ENCODE peak calls at places on chromosomes 7 and 10, in five cellular contexts. P is upper lobe of right lung, C is bronchial epithelial cell, X is endothelial cell, F is HFFc6. L is an unnamed sample.

GRCh38 chr10:132613566-132614348 is 76.2 kb downstream of the INPP5A start:
- DNase-seq in X (no peak), F (no peak), C (no peak), P (peak), L (no peak)

GRCh38 chr10:64814201-64814600 is 1293.0 kb downstream of the REEP3 start:
- DNase-seq in F (no peak), P (no peak), C (no peak), X (no peak), L (no peak)

GRCh38 chr10:100670828-100671479 is 74.4 kb upstream of the PAX2 start:
- DNase-seq in P (peak), C (no peak), F (no peak), X (peak), L (no peak)

GRCh38 chr10:113019692-113020424 is 69.8 kb downstream of the TCF7L2 start:
- DNase-seq in X (no peak), F (no peak), C (no peak), P (no peak), L (no peak)

GRCh38 chr7:151381333-151382078 is 28.3 kb downstream of the WDR86 start:
- DNase-seq in C (no peak), X (no peak), F (no peak), P (peak), L (no peak)

GRCh38 chr10:21976739-21977138 is 26.8 kb downstream of the DNAJC1 start:
- DNase-seq in F (no peak), P (no peak), X (no peak), C (no peak), L (no peak)

GRCh38 chr7:22900784-22901183 is 78.1 kb upstream of the TOMM7 start:
- DNase-seq in P (no peak), X (no peak), F (no peak), C (no peak), L (no peak)

GRCh38 chr7:98315318-98315993 is 34.0 kb downstream of the BRI3 start:
- DNase-seq in C (no peak), X (no peak), P (no peak), F (no peak), L (no peak)

GRCh38 chr7:77254429-77254828 is 54.8 kb upstream of the FGL2 start:
- DNase-seq in F (no peak), X (no peak), P (no peak), C (no peak), L (no peak)

GRCh38 chr10:92574545-92575377 is 868 bp upstream of the IDE start:
- DNase-seq in C (peak), P (no peak), F (peak), X (no peak), L (no peak)

GRCh38 chr10:109894516-109894915 is 28.8 kb downstream of the XPNPEP1 start:
- DNase-seq in F (peak), P (no peak), X (no peak), C (peak), L (no peak)

GRCh38 chr10:31294556-31294955 is 24.5 kb upstream of the ZEB1 start:
- DNase-seq in C (peak), X (no peak), P (no peak), F (no peak), L (no peak)

GRCh38 chr7:148697950-148698396 is 730 bp upstream of the CUL1 start:
- DNase-seq in C (no peak), X (no peak), P (no peak), F (peak), L (no peak)

GRCh38 chr7:90458104-90458503 is 11.3 kb upstream of the PTTG1IP2 start:
- DNase-seq in F (no peak), P (no peak), C (no peak), X (no peak), L (no peak)

GRCh38 chr7:138934861-138935260 is 46.3 kb downstream of the KIAA1549 start:
- DNase-seq in P (no peak), C (peak), F (peak), X (no peak), L (no peak)

GRCh38 chr10:52678611-52679010 is 94.0 kb downstream of the MBL2 start:
- DNase-seq in X (no peak), C (no peak), P (no peak), F (no peak), L (no peak)

GRCh38 chr10:76769161-76769560 is 868.4 kb downstream of the KCNMA1 start:
- DNase-seq in F (no peak), C (no peak), X (no peak), P (no peak), L (no peak)

GRCh38 chr10:83961620-83962019 is 177.7 kb upstream of the GHITM start:
- DNase-seq in X (no peak), F (no peak), C (no peak), P (no peak), L (no peak)
- TF ChIP-seq CTCF in X (no peak), F (no peak), C (no peak), P (no peak), L (no peak)

GRCh38 chr7:25864943-25865633 is 286.9 kb upstream of the NFE2L3 start:
- DNase-seq in P (no peak), F (no peak), X (no peak), C (no peak), L (no peak)
- TF ChIP-seq CTCF in P (no peak), F (no peak), X (no peak), C (no peak), L (no peak)

GRCh38 chr7:1920886-1921285 is 250.8 kb downstream of the ELFN1 start:
- DNase-seq in P (no peak), X (no peak), C (no peak), F (no peak), L (no peak)

GRCh38 chr7:1922071-1922869 is 252.2 kb downstream of the ELFN1 start:
- DNase-seq in F (peak), X (no peak), C (no peak), P (no peak), L (no peak)

GRCh38 chr7:1924185-1924817 is 254.2 kb downstream of the ELFN1 start:
- DNase-seq in C (no peak), P (no peak), F (no peak), X (no peak), L (no peak)

GRCh38 chr7:1923409-1924053 is 253.5 kb downstream of the ELFN1 start:
- DNase-seq in P (no peak), F (no peak), X (no peak), C (no peak), L (no peak)

DNA sequence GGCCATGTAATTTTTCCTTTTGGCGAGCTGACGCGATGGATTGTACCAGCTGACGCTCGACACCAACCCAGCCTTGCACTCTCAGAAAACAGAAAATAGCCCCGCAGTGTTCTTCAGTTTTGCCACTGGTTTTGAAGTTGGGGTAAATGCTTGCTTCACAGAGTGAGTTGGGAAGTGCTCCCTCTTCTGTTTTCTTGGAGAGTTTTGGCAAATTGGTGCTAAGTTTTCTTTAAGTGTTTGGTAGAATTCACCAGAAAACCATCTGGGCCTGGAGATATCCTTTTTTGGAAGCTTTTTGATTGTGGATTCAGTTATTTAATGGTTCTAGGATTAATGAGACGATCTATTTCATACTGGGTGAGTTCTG is 252.8 kb downstream of the ELFN1 start:
- DNase-seq in P (no peak), X (no peak), F (peak), C (no peak), L (no peak)
- TF ChIP-seq CTCF in P (no peak), X (no peak), F (peak), C (no peak), L (peak)

GRCh38 chr10:47237316-47238260 is 62.4 kb upstream of the GDF10 start:
- DNase-seq in P (no peak), F (no peak), C (no peak), X (no peak), L (no peak)
- TF ChIP-seq CTCF in P (no peak), F (peak), C (no peak), X (no peak), L (no peak)

DNA sequence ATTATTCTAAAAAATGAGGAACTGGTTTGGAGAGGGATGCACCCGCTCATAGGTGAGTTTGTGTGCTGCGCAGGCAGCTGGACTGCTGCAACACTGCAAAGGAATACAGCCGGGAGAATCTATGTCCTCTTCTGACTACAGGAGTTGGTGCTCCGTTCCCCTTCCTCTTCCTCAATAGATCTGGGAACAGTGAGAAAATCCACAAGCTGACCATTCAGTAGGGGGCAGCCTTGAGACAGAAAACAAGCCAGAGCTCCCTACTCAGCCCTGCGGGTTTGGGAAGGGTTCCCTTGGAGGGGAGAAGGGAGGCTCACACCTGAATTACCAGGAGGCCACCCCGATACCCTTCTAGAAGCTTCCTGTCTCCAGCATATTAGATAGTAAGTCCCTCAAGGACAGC is 87.3 kb upstream of the FOXI2 start:
- DNase-seq in P (no peak), X (peak), F (no peak), C (peak), L (no peak)
- TF ChIP-seq CTCF in P (peak), X (no peak), F (no peak), C (peak), L (peak)

DNA sequence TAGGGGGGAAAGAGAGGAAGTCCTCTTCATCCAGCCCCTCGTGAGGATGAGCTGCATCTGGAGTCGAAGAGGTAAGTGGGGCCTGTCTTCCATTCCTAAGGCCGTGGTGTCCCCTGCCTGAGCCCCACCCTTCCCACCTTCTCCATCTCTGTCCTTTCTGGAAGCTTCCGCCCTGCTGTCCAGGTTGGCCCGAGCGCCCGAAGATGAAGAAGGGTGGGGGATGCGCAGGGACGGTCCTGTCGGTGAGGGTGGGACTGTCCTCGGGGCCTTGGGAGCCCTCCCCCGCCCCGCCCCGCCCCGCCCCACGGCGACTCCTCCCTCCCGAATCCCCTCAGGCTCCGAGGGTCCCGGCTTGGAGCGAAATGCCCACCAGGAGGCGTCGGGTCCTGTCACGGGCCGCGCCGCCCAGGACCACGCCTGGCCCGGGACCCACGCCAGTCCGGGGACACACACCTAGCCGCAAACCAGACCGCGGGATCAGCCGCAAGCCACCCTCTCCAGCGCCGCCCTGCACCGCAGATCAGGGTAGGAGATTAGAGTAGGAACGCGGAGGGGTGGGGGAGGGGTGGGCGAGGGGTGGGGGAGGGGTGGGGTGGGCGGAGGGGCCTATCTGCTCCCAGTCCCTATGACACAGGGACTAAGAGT is 15.3 kb downstream of the GPRIN2 start:
- DNase-seq in X (peak), P (peak), F (no peak), C (no peak), L (peak)
- TF ChIP-seq CTCF in X (peak), P (peak), F (peak), C (no peak), L (no peak)

DNA sequence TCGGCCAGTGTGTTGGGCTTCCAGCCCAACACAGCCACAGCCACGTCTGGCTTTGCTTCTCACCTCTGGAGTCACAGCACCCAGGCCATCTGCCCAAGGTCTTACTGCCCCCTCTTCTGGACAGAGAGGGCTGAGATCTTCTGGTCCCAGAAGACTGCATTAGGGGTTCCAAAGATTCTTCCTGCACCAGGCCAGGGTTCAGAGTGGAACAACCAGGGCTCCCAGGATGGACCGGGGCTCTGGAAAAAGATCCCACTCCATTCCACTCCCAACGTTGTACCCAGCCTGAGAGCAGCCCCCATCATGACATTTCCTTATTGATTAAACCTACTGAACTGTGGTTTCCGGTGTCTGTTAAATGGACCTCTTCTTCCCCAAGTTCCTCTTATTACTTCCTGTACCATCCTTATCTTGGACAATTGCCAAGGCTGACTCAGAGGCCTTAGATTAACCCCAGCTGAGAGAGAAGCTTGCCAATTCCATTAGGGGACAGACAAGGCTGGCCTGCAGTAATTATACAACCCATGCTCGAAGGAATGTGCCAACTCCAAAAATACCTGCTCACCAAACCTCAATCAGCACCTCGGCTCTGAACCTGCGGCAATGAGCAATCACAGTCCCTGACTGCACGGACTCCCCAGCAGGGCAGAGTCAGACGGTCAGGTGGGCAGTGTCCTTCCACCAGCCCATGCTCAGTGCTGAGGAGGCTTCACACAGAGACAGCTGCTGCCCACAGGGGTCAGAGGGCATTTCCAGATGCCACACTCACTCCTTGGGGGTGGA is 47.9 kb upstream of the NPFFR1 start:
- DNase-seq in X (no peak), P (no peak), C (peak), F (peak), L (peak)
- TF ChIP-seq CTCF in X (no peak), P (peak), C (peak), F (peak), L (peak)

GRCh38 chr10:119642556-119643111 is 8.5 kb upstream of the BAG3 start:
- DNase-seq in P (no peak), C (no peak), X (no peak), F (no peak), L (no peak)

GRCh38 chr10:119644215-119644826 is 6.9 kb upstream of the BAG3 start:
- DNase-seq in F (no peak), C (no peak), X (no peak), P (no peak), L (no peak)

GRCh38 chr10:119644994-119645393 is 6.2 kb upstream of the BAG3 start:
- DNase-seq in P (no peak), F (no peak), C (no peak), X (no peak), L (no peak)

GRCh38 chr10:119640875-119641526 is 10.2 kb upstream of the BAG3 start:
- DNase-seq in X (no peak), F (no peak), P (no peak), C (no peak), L (no peak)

GRCh38 chr10:119643306-119644214 is 7.6 kb upstream of the BAG3 start:
- DNase-seq in P (no peak), C (no peak), F (peak), X (no peak), L (no peak)
- TF ChIP-seq CTCF in P (no peak), C (no peak), F (no peak), X (no peak), L (no peak)

DNA sequence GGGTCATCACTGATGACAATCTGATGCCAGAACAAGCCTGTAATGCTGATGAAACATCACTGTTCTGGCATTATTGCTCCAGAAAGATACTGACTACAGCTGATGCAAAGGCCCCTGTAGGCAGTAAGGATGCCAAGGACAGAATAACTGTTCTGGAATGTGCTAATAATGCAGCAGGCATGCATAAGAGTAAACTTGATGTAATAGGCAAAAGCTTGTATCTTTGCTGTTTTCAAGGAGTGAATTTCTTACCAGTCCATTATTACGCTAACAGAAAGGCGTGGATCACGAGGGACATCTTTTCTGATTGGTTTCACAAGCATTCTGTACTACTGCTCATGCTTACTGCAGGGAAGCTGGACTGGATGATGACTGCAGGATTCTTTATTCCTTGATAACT is 18.7 kb downstream of the LCOR start:
- DNase-seq in F (peak), X (no peak), C (peak), P (no peak), L (no peak)
- TF ChIP-seq CTCF in F (no peak), X (no peak), C (no peak), P (no peak), L (no peak)